ENCODE peak calls at places on chromosomes 11 and 22, in seven cellular contexts. I is AG04450; B is naive thymus-derived CD4-positive, alpha-beta T cell; Q is neural progenitor cell; E is tibial nerve; L is transverse colon; M is tibial artery. T is an unnamed sample.

GRCh38 chr11:9617960-9618359 is 44.5 kb downstream of the WEE1 start:
- DNase-seq in L (no peak), M (no peak), Q (no peak), E (no peak), I (no peak), B (no peak), T (peak; percentile 78)

GRCh38 chr11:72721689-72722049 is 30.5 kb downstream of the ARAP1 start:
- DNase-seq in Q (no peak), E (no peak), I (no peak), M (no peak), L (peak; percentile 56), B (peak; percentile 47), T (no peak)

GRCh38 chr11:65429069-65429681 is 6.6 kb downstream of the NEAT1 start:
- DNase-seq in Q (peak; percentile 32), L (peak; percentile 59), E (peak; percentile 50), B (no peak), I (no peak), M (peak; percentile 64), T (no peak)

GRCh38 chr11:57515332-57516060 is at the start of gene SLC43A1:
- DNase-seq in I (no peak), Q (peak; percentile 59), M (peak; percentile 87), L (peak; percentile 58), B (peak; percentile 54), E (peak; percentile 61), T (no peak)

GRCh38 chr11:26621147-26621546 is 49.1 kb upstream of the MUC15 start:
- DNase-seq in B (no peak), Q (no peak), M (no peak), L (no peak), E (no peak), I (peak; percentile 6), T (peak; percentile 81)

GRCh38 chr11:134098566-134099184 is 29.8 kb downstream of the JAM3 start:
- DNase-seq in B (no peak), E (no peak), I (no peak), L (no peak), Q (no peak), M (no peak), T (no peak)

GRCh38 chr11:92865352-92865751 is 104.1 kb upstream of the MTNR1B start:
- DNase-seq in E (peak; percentile 26), B (no peak), L (no peak), M (no peak), Q (no peak), I (no peak), T (no peak)

GRCh38 chr22:42970029-42970428 is 44.9 kb downstream of the PACSIN2 start:
- DNase-seq in M (no peak), E (no peak), B (no peak), Q (no peak), L (no peak), I (no peak), T (no peak)

GRCh38 chr11:59630493-59630892 is 14.9 kb upstream of the OSBP start:
- DNase-seq in E (no peak), I (no peak), Q (no peak), M (no peak), L (no peak), B (no peak), T (no peak)

GRCh38 chr11:83778598-83778997 is 492.4 kb upstream of the CCDC90B start:
- DNase-seq in Q (no peak), B (no peak), E (no peak), M (no peak), L (no peak), I (no peak), T (no peak)

DNA sequence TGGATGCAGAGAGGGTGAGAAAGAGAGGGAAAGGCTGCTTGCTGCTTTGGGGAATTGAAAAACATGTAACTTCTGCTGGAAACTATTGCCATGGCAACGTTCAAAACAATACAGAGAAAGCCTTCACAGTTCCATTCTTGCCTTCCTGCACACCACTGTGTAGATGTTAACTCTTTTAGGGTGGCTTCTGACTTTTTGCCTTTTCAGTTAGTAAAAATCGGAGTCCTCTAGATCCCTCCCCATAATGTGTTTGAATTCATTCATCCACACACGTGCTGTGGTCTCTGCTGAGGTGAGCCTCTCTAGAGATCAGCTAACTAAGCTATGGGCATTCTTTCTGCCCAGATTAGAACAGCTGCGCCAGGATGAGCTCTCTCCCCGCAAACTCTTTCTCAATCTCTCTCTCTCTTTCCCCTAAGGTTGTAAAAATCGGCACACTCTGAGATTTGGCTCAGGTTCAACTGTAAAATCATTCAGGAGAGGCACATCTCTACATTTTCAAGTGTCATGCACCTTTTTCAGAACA is 1178.3 kb downstream of the LRRC4C start:
- DNase-seq in I (no peak), M (no peak), E (no peak), Q (no peak), B (no peak), L (no peak), T (no peak)
- H3K4me3 ChIP-seq in I (no peak overlapping the region), M (no peak overlapping the region), E (peak overlapping the region; percentile 20), Q (no peak overlapping the region), B (no peak overlapping the region), L (no peak overlapping the region), T (no peak overlapping the region)

DNA sequence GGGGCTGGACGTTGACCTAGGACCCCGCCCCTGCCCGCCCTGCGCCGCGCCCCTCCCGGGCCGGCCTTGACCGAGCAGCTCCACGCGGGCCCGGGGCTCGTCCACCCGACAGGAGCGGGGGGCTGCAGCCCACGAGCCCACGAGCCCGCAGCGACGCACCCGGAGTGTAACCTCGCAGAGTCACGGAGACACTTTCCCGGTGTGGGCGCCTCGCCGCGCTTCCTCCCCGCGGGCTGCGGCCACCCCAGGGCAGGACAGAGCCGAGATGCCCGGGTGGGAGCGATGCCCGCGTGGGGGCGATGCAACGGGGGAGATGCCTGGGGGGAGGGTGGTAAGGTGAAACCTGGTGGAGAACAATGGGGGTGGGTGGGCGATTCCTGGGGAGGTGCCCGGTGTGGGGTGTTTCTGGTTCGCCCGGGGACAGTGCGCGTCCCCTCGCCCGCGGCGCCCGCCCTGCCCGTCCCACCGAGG is 4.9 kb upstream of the ZBED4 start:
- DNase-seq in M (no peak), L (no peak), I (no peak), B (no peak), E (no peak), Q (no peak), T (no peak)
- H3K4me3 ChIP-seq in M (peak overlapping the region; percentile 50), L (peak overlapping the region; percentile 49), I (peak overlapping the region; percentile 29), B (peak overlapping the region; percentile 39), E (peak overlapping the region; percentile 40), Q (peak overlapping the region; percentile 44), T (peak overlapping the region; percentile 8)

GRCh38 chr11:124069429-124070401 is 28.6 kb upstream of the OR10G7 start:
- DNase-seq in I (no peak), B (peak; percentile 51), E (no peak), Q (peak; percentile 86), L (peak; percentile 36), M (no peak), T (no peak)
- H3K4me3 ChIP-seq in I (peak overlapping the region; percentile 58), B (no peak overlapping the region), E (no peak overlapping the region), Q (no peak overlapping the region), L (no peak overlapping the region), M (no peak overlapping the region), T (peak overlapping the region; percentile 52)

GRCh38 chr11:43577566-43578264 is 102.8 kb upstream of the HSD17B12 start:
- DNase-seq in Q (no peak), M (no peak), L (no peak), I (no peak), B (no peak), E (no peak), T (no peak)
- H3K4me3 ChIP-seq in Q (no peak overlapping the region), M (no peak overlapping the region), L (no peak overlapping the region), I (no peak overlapping the region), B (no peak overlapping the region), E (no peak overlapping the region), T (no peak overlapping the region)

DNA sequence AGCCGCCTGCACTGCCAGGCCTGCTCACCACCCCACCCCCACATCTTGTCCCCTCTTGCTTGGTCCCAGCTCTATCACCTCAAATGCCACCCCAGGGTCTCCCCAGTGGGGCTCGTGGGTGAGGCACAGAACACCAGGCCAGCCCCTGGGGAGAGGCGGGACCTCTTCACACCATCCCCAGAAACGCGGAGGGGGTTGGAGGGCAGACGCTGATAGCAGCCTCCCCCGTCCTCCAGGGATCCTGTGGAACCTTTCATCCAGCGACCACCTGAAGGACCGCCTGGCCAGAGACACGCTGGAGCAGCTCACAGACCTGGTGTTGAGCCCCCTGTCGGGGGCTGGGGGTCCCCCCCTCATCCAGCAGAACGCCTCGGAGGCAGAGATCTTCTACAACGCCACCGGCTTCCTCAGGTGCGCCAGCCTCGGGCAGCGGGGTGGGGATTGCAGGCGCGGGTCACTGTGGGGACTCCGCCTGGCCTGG is 5.8 kb downstream of the PKP3 start:
- DNase-seq in L (no peak), M (no peak), E (no peak), B (no peak), Q (no peak), I (no peak), T (no peak)
- H3K4me3 ChIP-seq in L (no peak overlapping the region), M (no peak overlapping the region), E (no peak overlapping the region), B (no peak overlapping the region), Q (no peak overlapping the region), I (no peak overlapping the region), T (no peak overlapping the region)

DNA sequence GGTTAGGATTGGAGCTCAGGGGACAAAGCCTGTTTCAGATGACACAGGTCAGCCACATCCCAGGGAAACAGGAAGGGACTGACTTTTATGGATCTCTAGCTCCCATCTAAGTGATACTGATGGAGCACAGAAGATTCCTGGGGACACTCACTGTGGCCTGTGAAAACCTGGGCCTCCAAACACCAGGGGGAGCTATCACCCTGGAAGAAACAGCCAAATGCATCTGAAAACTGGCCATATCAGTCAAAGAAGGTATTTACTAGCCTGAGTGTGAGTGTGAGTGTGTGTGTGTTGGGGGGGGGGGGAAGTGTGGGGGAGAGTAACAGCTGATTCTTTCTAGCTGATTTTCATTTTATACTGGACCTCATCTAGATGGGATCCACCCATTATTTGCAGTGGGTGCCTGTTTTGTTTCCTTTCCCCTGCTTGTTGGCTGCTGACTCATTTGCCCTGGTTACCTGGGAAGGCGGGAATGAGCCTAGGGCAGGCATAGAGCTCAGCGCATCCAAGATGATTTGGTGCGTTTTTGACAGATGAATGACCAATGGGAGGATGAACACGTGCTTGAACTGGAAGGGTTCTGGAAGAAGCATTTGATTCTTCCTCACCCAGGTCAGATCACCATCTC is 284.0 kb downstream of the KIRREL3 start:
- DNase-seq in I (no peak), B (peak; percentile 26), L (peak; percentile 55), E (peak; percentile 78), Q (peak; percentile 61), M (no peak), T (no peak)
- H3K4me3 ChIP-seq in I (no peak overlapping the region), B (no peak overlapping the region), L (no peak overlapping the region), E (no peak overlapping the region), Q (no peak overlapping the region), M (no peak overlapping the region), T (no peak overlapping the region)

DNA sequence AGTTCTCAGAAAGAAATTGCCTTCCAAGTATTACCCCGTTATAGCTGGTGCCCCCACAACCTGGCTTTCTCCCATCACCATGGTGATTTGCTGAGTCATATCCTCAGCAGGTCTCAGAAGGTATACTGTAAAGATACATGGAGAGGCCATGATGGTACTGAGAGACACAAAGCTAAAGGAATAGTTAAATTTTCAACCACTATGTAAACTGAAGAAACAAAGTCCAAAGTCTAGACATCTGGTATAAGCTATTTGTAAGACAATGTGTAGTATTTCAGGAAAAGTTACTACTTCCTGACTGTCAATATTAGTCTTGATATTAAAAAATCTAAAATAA is 377.1 kb downstream of the DCDC1 start:
- DNase-seq in M (no peak), Q (no peak), L (no peak), I (no peak), B (no peak), E (no peak), T (no peak)
- H3K4me3 ChIP-seq in M (no peak overlapping the region), Q (no peak overlapping the region), L (no peak overlapping the region), I (no peak overlapping the region), B (no peak overlapping the region), E (no peak overlapping the region), T (no peak overlapping the region)

GRCh38 chr22:41383085-41383484 is 1.3 kb downstream of the TEF start:
- DNase-seq in L (no peak), B (no peak), Q (no peak), I (no peak), M (no peak), E (no peak), T (no peak)
- H3K4me3 ChIP-seq in L (peak overlapping the region; percentile 76), B (no peak overlapping the region), Q (peak overlapping the region; percentile 57), I (peak overlapping the region; percentile 74), M (peak overlapping the region; percentile 75), E (peak overlapping the region; percentile 95), T (peak overlapping the region; percentile 79)

T was measured in AG04449.